ENCODE peak calls at places on chromosomes 7 and 10, in nine cellular contexts. W is lower lobe of right lung, V is lower leg skin, O is astrocyte of the spinal cord, U is left ventricle myocardium inferior, Q is Peyer's patch, B is sigmoid colon, Z is psoas muscle, N is GM10248. M is an unnamed sample.

GRCh38 chr10:60521974-60522405 is 132.3 kb upstream of the ANK3 start:
- DNase-seq in W (no peak), V (no peak), O (peak; percentile 89), U (no peak), Q (no peak), B (no peak), Z (no peak), N (no peak), M (peak; percentile 11)

GRCh38 chr10:2279666-2280065 is 542.3 kb upstream of the ADARB2 start:
- DNase-seq in W (no peak), V (no peak), O (no peak), U (no peak), Q (no peak), B (no peak), Z (no peak), N (no peak), M (no peak)

GRCh38 chr10:132693676-132694075 is 92.3 kb downstream of the NKX6-2 start:
- DNase-seq in W (no peak), V (no peak), O (no peak), U (no peak), Q (no peak), B (no peak), Z (no peak), N (no peak), M (no peak)

GRCh38 chr7:27767374-27767773 is 27.4 kb downstream of the TAX1BP1 start:
- DNase-seq in W (no peak), V (no peak), O (no peak), U (no peak), Q (no peak), B (no peak), Z (no peak), N (no peak), M (no peak)

GRCh38 chr7:102890292-102890970 is 22.4 kb upstream of the LRRC17 start:
- DNase-seq in W (no peak), V (no peak), O (peak; percentile 97), U (no peak), Q (no peak), B (no peak), Z (no peak), N (no peak), M (no peak)

GRCh38 chr10:132175907-132176581 is 10.7 kb upstream of the DPYSL4 start:
- DNase-seq in W (no peak), V (no peak), O (no peak), U (no peak), Q (no peak), B (no peak), Z (peak; percentile 6), N (no peak), M (no peak)

GRCh38 chr7:148983220-148984146 is 44.8 kb downstream of the PDIA4 start:
- DNase-seq in W (no peak), V (no peak), O (peak; percentile 88), U (no peak), Q (peak; percentile 74), B (no peak), Z (peak; percentile 56), N (peak; percentile 81), M (peak; percentile 74)

GRCh38 chr10:132713421-132714095 is 72.4 kb downstream of the NKX6-2 start:
- DNase-seq in W (peak; percentile 39), V (peak; percentile 79), O (no peak), U (peak; percentile 13), Q (no peak), B (peak; percentile 61), Z (peak; percentile 8), N (no peak), M (no peak)

GRCh38 chr10:109996225-109996624 is 11.6 kb upstream of the ADD3 start:
- DNase-seq in W (no peak), V (no peak), O (no peak), U (no peak), Q (no peak), B (no peak), Z (no peak), N (no peak), M (no peak)

GRCh38 chr7:10779465-10780399 is 193.9 kb upstream of the PHF14 start:
- DNase-seq in W (no peak), V (no peak), O (no peak), U (no peak), Q (no peak), B (no peak), Z (no peak), N (no peak), M (no peak)

GRCh38 chr10:88886557-88886956 is 6.5 kb downstream of the STAMBPL1 start:
- DNase-seq in W (no peak), V (no peak), O (no peak), U (no peak), Q (peak; percentile 28), B (no peak), Z (no peak), N (peak; percentile 38), M (no peak)

GRCh38 chr7:80869821-80870751 is 48.8 kb downstream of the SEMA3C start:
- DNase-seq in W (no peak), V (no peak), O (no peak), U (no peak), Q (no peak), B (no peak), Z (no peak), N (no peak), M (no peak)

GRCh38 chr10:12588091-12588850 is 238.9 kb downstream of the CAMK1D start:
- DNase-seq in W (no peak), V (peak; percentile 86), O (no peak), U (no peak), Q (peak; percentile 47), B (peak; percentile 48), Z (no peak), N (peak; percentile 32), M (no peak)

DNA sequence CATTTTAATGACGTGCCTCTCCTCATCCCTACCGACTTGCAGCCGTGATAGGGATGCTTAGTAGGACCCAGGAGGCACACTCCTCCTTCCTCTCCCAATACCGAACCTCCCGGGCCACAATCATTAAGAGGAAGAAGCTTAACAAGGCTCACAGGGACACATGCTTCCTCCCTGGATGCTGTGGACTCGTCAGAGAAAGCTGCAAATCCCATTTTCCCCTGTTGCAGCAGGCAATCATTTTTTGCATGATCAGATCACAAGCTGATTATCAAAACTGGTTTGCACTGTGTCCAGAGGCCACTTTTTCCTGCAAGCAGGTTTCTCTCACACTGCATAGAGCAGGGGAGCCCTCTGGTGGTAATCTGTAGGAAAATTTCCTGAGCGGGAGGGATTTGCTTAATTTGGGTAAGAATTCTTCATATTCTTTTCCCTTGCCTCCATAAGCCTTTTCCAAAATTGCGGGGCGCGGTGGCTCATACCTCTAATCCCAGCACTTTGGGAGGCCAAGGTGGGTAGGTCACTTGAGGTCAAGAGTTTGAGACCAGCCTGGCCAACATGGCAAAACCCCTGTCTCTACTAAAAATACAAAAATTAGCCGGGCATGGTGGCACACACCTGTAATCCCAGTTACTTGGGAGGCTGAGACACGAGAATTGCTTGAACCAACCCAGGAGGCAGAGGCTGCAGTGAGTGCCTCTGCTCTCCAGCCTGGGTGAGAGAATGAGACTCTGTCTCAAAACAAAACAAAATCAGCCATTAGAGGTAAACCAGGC is 16.1 kb upstream of the LAMB4 start:
- DNase-seq in W (peak; percentile 41), V (peak; percentile 88), O (peak; percentile 89), U (peak; percentile 25), Q (peak; percentile 45), B (peak; percentile 78), Z (peak; percentile 33), N (peak; percentile 25), M (peak; percentile 65)
- TF ChIP-seq CTCF in W (peak; percentile 86), V (peak; percentile 65), O (peak; percentile 90), U (peak; percentile 95), Q (peak; percentile 95), B (peak; percentile 91), Z (peak; percentile 69), N (peak; percentile 80), M (peak; percentile 95)

GRCh38 chr7:99278180-99278579 is 5.5 kb downstream of the MYH16 start:
- DNase-seq in W (no peak), V (no peak), O (no peak), U (no peak), Q (no peak), B (no peak), Z (no peak), N (no peak), M (no peak)
- TF ChIP-seq CTCF in W (no peak), V (no peak), O (no peak), U (no peak), Q (no peak), B (no peak), Z (no peak), N (no peak), M (no peak)

GRCh38 chr7:47337021-47337492 is 244.9 kb downstream of the TNS3 start:
- DNase-seq in W (no peak), V (peak; percentile 45), O (no peak), U (no peak), Q (no peak), B (no peak), Z (no peak), N (no peak), M (no peak)

GRCh38 chr7:47335557-47336177 is 246.2 kb downstream of the TNS3 start:
- DNase-seq in W (no peak), V (peak; percentile 77), O (no peak), U (peak; percentile 56), Q (peak; percentile 5), B (no peak), Z (no peak), N (no peak), M (no peak)

GRCh38 chr7:47336178-47337020 is 245.5 kb downstream of the TNS3 start:
- DNase-seq in W (no peak), V (peak; percentile 90), O (no peak), U (peak; percentile 61), Q (no peak), B (peak; percentile 75), Z (peak; percentile 58), N (no peak), M (no peak)

GRCh38 chr7:47338031-47338430 is 243.9 kb downstream of the TNS3 start:
- DNase-seq in W (no peak), V (no peak), O (no peak), U (no peak), Q (no peak), B (no peak), Z (no peak), N (no peak), M (no peak)

GRCh38 chr7:47337531-47337930 is 244.4 kb downstream of the TNS3 start:
- DNase-seq in W (no peak), V (no peak), O (no peak), U (peak; percentile 51), Q (no peak), B (no peak), Z (no peak), N (peak; percentile 43), M (no peak)
- TF ChIP-seq CTCF in W (no peak), V (no peak), O (no peak), U (peak; percentile 46), Q (no peak), B (no peak), Z (no peak), N (peak; percentile 16), M (no peak)

DNA sequence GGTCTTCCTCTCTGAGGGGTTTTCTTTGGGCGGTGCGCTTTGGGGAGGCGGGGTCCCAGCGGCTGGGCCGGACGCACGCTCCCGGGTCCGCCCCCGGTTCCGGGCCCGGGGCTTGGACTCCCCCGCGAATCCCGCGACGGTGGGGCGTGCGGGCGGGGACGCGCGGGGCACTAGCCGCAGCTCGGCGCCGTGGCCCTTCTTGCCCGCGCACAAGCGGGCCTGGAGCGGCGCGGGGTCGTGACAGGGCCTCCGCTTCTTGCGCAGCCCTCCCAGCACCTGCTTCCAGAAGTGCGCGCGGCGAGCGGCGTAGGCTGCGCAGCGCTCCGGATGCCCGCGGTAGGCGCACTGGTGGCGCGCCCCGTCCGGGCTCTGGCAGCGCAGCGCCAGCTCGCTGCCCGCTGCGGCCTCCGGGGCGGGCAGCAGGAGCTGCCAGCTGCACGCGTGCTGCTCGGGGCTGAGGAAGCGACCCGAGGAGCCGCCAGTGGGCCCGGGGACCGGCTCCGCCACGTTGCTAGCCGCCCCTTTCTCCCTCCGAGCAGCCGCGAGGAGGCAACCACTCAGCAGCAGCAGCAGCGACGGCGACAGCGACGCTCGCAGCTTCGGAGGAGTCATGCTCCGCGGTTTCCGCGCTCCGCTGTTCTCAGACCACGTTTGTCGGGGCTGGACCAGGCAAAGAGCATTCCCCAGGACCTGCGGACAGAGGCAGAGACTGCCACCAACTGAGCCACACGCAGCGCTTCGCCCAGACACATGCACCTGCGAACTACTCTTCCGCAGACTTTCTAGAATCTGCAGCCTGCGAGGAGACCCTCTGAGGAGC is 718 bp downstream of the FGFBP3 start:
- DNase-seq in W (peak; percentile 83), V (peak; percentile 93), O (peak; percentile 74), U (peak; percentile 72), Q (peak; percentile 66), B (peak; percentile 82), Z (peak; percentile 77), N (peak; percentile 86), M (peak; percentile 57)
- TF ChIP-seq CTCF in W (peak; percentile 50), V (no peak), O (peak; percentile 26), U (peak; percentile 56), Q (peak; percentile 22), B (no peak), Z (peak; percentile 35), N (peak; percentile 72), M (peak; percentile 57)